ENCODE peak calls at places on chromosomes 16 and 17, in nine cellular contexts. B is T-helper 9 cell, U is NCI-H446 treated with DMSO at 0.1 percent for 48 hours, P is NCI-H748 treated with DMSO at 0.1 percent for 48 hours, F is glomerular endothelial cell, Y is Caki2, L is NCI-H1694 treated with DMSO at 0.1 percent for 48 hours, E is WTC11, A is gastrocnemius medialis. W is an unnamed sample.

GRCh38 chr17:30503558-30503957 is 26.4 kb downstream of the GOSR1 start:
- DNase-seq in Y (no peak), F (no peak), E (no peak), B (no peak), L (no peak), P (no peak), U (no peak), A (no peak), W (no peak)

GRCh38 chr17:79995691-79996090 is 40.0 kb downstream of the TBC1D16 start:
- DNase-seq in L (no peak), P (no peak), A (no peak), Y (no peak), E (no peak), F (no peak), B (no peak), U (no peak), W (no peak)

GRCh38 chr17:75392559-75392958 is 12.9 kb downstream of the GRB2 start:
- DNase-seq in L (no peak), P (no peak), A (no peak), E (no peak), B (no peak), U (no peak), Y (no peak), F (no peak), W (no peak)

GRCh38 chr17:4623249-4623648 is 18.2 kb downstream of the ALOX15 start:
- DNase-seq in E (no peak), B (no peak), F (no peak), A (no peak), Y (no peak), L (no peak), P (no peak), U (no peak), W (no peak)

GRCh38 chr17:6456321-6456720 is 12.1 kb downstream of the PIMREG start:
- DNase-seq in Y (no peak), L (no peak), U (no peak), F (no peak), E (no peak), P (no peak), B (no peak), A (no peak), W (no peak)

GRCh38 chr17:72264682-72265405 is 144.0 kb downstream of the SOX9 start:
- DNase-seq in L (no peak), F (no peak), P (no peak), B (no peak), A (no peak), U (no peak), E (no peak), Y (no peak), W (peak)

GRCh38 chr17:29573871-29574731 is 5.6 kb downstream of the TP53I13 start:
- DNase-seq in A (peak), U (no peak), P (no peak), E (no peak), F (no peak), B (no peak), Y (no peak), L (no peak), W (no peak)

GRCh38 chr16:87350681-87351319 is 32.8 kb downstream of the FBXO31 start:
- DNase-seq in A (peak), Y (no peak), B (no peak), L (no peak), E (no peak), P (no peak), F (no peak), U (no peak), W (no peak)

GRCh38 chr17:57548421-57549385 is 196.4 kb downstream of the CCDC182 start:
- DNase-seq in F (no peak), L (no peak), E (no peak), B (no peak), P (no peak), Y (no peak), A (no peak), U (no peak), W (no peak)

GRCh38 chr16:64416232-64417010 is 705.4 kb downstream of the CDH11 start:
- DNase-seq in F (no peak), U (peak), A (no peak), B (no peak), E (no peak), L (peak), P (no peak), Y (peak), W (no peak)

W was measured in GM13977.